ENCODE peak calls at places on chromosomes 6 and 20, in six cellular contexts. L, D, R, X, C and T are unnamed samples.

GRCh38 chr20:51639206-51639832 is 96.8 kb upstream of the NFATC2 start:
- DNase-seq in D (peak), C (peak), L (peak), X (peak), R (peak), T (peak)

GRCh38 chr6:34527751-34528670 is 28.1 kb downstream of the SPDEF start:
- DNase-seq in R (no peak), C (no peak), D (no peak), L (no peak), X (no peak), T (no peak)

GRCh38 chr6:116090251-116090650 is 10.4 kb upstream of the NT5DC1 start:
- DNase-seq in D (no peak), C (no peak), X (no peak), L (no peak), R (no peak), T (no peak)

GRCh38 chr6:128139519-128139918 is 238.7 kb upstream of the THEMIS start:
- DNase-seq in D (no peak), R (no peak), L (no peak), X (no peak), C (no peak), T (no peak)

GRCh38 chr6:10591411-10592160 is 70.4 kb downstream of the GCNT2 start:
- DNase-seq in L (no peak), C (no peak), X (no peak), D (no peak), R (no peak), T (no peak)

GRCh38 chr6:33812669-33813068 is 8.9 kb upstream of the MLN start:
- DNase-seq in C (no peak), D (no peak), X (peak), R (peak), L (no peak), T (peak)

GRCh38 chr6:89368107-89368506 is 15.6 kb upstream of the UBE2J1 start:
- DNase-seq in L (peak), X (peak), R (peak), D (peak), C (peak), T (peak)

GRCh38 chr20:62148908-62149314 is 5.3 kb downstream of the SS18L1 start:
- DNase-seq in D (no peak), X (no peak), R (no peak), C (no peak), L (no peak), T (no peak)

GRCh38 chr20:4064118-4064962 is 49.0 kb upstream of the RNF24 start:
- DNase-seq in X (no peak), C (no peak), L (peak), R (peak), D (peak), T (no peak)

GRCh38 chr6:135657207-135657606 is 159.7 kb upstream of the AHI1 start:
- DNase-seq in D (no peak), X (no peak), C (no peak), R (no peak), L (no peak), T (no peak)

GRCh38 chr20:47676219-47676721 is 109.0 kb downstream of the SULF2 start:
- DNase-seq in C (no peak), R (no peak), D (peak), X (no peak), L (no peak), T (no peak)

GRCh38 chr20:43715511-43715910 is 11.3 kb downstream of the GTSF1L start:
- DNase-seq in C (no peak), D (no peak), L (no peak), R (no peak), X (no peak), T (no peak)

GRCh38 chr6:53290547-53291510 is 57.9 kb downstream of the ELOVL5 start:
- DNase-seq in L (no peak), D (no peak), R (no peak), C (no peak), X (no peak), T (no peak)

GRCh38 chr6:98343797-98344196 is 490.6 kb upstream of the POU3F2 start:
- DNase-seq in R (no peak), D (no peak), C (no peak), X (no peak), L (no peak), T (no peak)

GRCh38 chr6:40610229-40610628 is 23.1 kb upstream of the LRFN2 start:
- DNase-seq in D (no peak), L (no peak), C (no peak), R (no peak), X (no peak), T (no peak)

GRCh38 chr20:64092258-64093012 is 8.2 kb upstream of the LKAAEAR1 start:
- DNase-seq in C (no peak), L (no peak), R (no peak), D (no peak), X (no peak), T (no peak)

GRCh38 chr6:108635505-108636226 is 74.9 kb downstream of the FOXO3 start:
- DNase-seq in X (no peak), L (no peak), C (no peak), R (peak), D (no peak), T (peak)